ENCODE peak calls at places on chromosomes 5 and 9, in seven cellular contexts. M is transverse colon; S is cardiac muscle cell; G is CD8-positive, alpha-beta T cell; J is upper lobe of right lung; P is OCI-LY7; Z is breast epithelium. O is an unnamed sample.
A peak's percentile ranks its signal among the peaks of the same experiment; 100 is the strongest.

GRCh38 chr5:154087260-154087659 is 48.5 kb downstream of the MFAP3 start:
- DNase-seq in J (no peak), Z (no peak), G (no peak), P (no peak), S (no peak), M (no peak), O (no peak)

GRCh38 chr5:171309526-171310333 is 682 bp downstream of the TLX3 start:
- DNase-seq in M (peak; percentile 14), J (peak; percentile 59), P (no peak), S (no peak), G (no peak), Z (no peak), O (no peak)

GRCh38 chr5:155316310-155316709 is 302.8 kb downstream of the KIF4B start:
- DNase-seq in S (no peak), P (no peak), J (no peak), M (no peak), G (no peak), Z (no peak), O (no peak)

GRCh38 chr5:43649256-43649655 is 46.3 kb downstream of the NNT start:
- DNase-seq in Z (no peak), M (no peak), G (no peak), S (no peak), P (no peak), J (no peak), O (no peak)

GRCh38 chr9:17802249-17802857 is 223.5 kb downstream of the SH3GL2 start:
- DNase-seq in J (no peak), Z (no peak), S (no peak), G (no peak), M (no peak), P (peak; percentile 6), O (no peak)

GRCh38 chr9:18343799-18344198 is 130.2 kb upstream of the ADAMTSL1 start:
- DNase-seq in S (no peak), Z (no peak), G (no peak), M (no peak), P (no peak), J (no peak), O (no peak)

GRCh38 chr5:119339965-119340364 is 15.9 kb upstream of the TNFAIP8 start:
- DNase-seq in Z (no peak), S (no peak), P (peak; percentile 63), J (no peak), M (no peak), G (no peak), O (no peak)

GRCh38 chr9:136840877-136841645 is 1.2 kb upstream of the AJM1 start:
- DNase-seq in P (no peak), M (peak; percentile 81), J (no peak), S (peak; percentile 84), Z (no peak), G (no peak), O (no peak)

GRCh38 chr5:36402512-36402906 is 100.8 kb upstream of the RANBP3L start:
- DNase-seq in J (no peak), Z (no peak), M (no peak), G (no peak), S (no peak), P (no peak), O (no peak)

GRCh38 chr5:107676702-107677101 is 6.0 kb upstream of the EFNA5 start:
- DNase-seq in J (no peak), P (no peak), G (no peak), Z (no peak), M (no peak), S (no peak), O (no peak)

GRCh38 chr5:132557425-132557805 is 638 bp downstream of the RAD50 start:
- DNase-seq in S (peak; percentile 18), J (peak; percentile 68), G (peak; percentile 7), M (peak; percentile 76), Z (no peak), P (peak; percentile 73), O (no peak)

GRCh38 chr5:127028822-127029457 is 1.4 kb downstream of the MARCHF3 start:
- DNase-seq in S (peak; percentile 29), Z (no peak), M (peak; percentile 57), G (no peak), J (no peak), P (peak; percentile 43), O (no peak)

GRCh38 chr9:27870404-27870803 is 297.1 kb upstream of the C9orf72 start:
- DNase-seq in Z (no peak), P (no peak), G (no peak), J (no peak), S (no peak), M (no peak), O (no peak)

GRCh38 chr5:73183491-73183891 is 10.5 kb downstream of the TMEM174 start:
- DNase-seq in G (no peak), M (peak; percentile 79), J (no peak), Z (no peak), P (no peak), S (no peak), O (no peak)

GRCh38 chr5:107242411-107242810 is 428.3 kb downstream of the EFNA5 start:
- DNase-seq in M (no peak), S (no peak), Z (no peak), J (no peak), P (no peak), G (no peak), O (no peak)

GRCh38 chr5:138981131-138981530 is 106.0 kb upstream of the LRRTM2 start:
- DNase-seq in G (no peak), J (no peak), S (no peak), Z (no peak), P (no peak), M (no peak), O (peak; percentile 47)

GRCh38 chr5:97550164-97550563 is 367.1 kb upstream of the RIOK2 start:
- DNase-seq in J (no peak), M (no peak), G (no peak), Z (no peak), P (no peak), S (no peak), O (no peak)

GRCh38 chr9:131843989-131844744 is 104.3 kb upstream of the RAPGEF1 start:
- DNase-seq in G (no peak), P (no peak), S (no peak), J (no peak), M (no peak), Z (no peak), O (no peak)

GRCh38 chr5:132371603-132371994 is 2.1 kb downstream of the SLC22A5 start:
- DNase-seq in Z (no peak), J (peak; percentile 37), S (no peak), G (no peak), P (no peak), M (no peak), O (peak; percentile 44)

GRCh38 chr9:137949260-137949659 is 71.7 kb downstream of the CACNA1B start:
- DNase-seq in S (no peak), G (no peak), P (no peak), Z (no peak), J (no peak), M (no peak), O (no peak)
- H3K4me3 ChIP-seq in S (no peak overlapping the region), G (no peak overlapping the region), P (no peak overlapping the region), Z (no peak overlapping the region), J (no peak overlapping the region), M (no peak overlapping the region), O (no peak overlapping the region)

DNA sequence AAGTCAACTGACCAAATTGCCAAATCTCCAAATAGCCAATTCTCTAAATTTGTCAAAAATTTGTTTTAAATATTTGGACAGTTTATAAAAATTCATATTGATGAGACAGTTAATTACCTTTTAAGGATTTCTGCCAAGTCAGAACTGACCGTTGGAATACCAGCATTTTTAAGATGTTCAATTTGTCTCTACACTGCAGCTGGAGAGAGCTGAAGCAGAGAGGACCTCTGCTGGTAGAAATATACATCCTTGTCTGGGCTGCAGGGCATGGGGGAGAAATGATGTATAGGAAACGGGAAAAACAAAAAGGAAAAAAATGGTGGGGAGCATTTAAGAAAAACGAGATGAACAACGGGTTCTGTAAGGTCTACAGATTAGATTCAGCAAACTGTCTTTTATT is 16.8 kb downstream of the NR6A1 start:
- DNase-seq in G (no peak), P (peak; percentile 25), Z (no peak), M (no peak), J (no peak), S (peak; percentile 34), O (no peak)
- TF ChIP-seq CTCF in G (no peak), P (peak; percentile 83), Z (no peak), M (no peak), J (peak; percentile 15), S (peak; percentile 59), O (peak; percentile 33)

DNA sequence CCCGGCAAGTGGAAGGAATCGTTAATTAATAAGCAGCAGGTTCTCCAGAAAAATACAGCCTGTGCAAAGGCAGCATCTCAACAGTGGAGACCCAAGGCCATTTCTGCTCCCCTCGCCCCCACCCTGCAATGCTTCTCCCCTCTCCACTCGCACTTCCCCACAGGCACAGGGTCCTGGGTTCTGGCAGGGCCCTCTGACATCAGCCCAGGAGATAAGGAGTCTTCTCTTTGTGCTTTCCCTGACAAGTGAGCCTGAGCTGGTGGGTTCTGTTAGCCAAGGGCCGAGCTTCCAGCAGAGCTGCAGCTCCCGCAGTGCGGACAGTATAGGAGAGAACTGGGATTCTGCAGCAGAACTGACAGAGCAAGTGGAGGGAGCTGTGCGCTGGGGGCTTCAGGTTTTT is 257.5 kb downstream of the NSG2 start:
- DNase-seq in P (no peak), S (peak; percentile 42), Z (no peak), M (no peak), G (no peak), J (no peak), O (peak; percentile 43)
- H3K27ac ChIP-seq in P (no peak overlapping the region), S (no peak overlapping the region), Z (no peak overlapping the region), M (no peak overlapping the region), G (no peak overlapping the region), J (no peak overlapping the region), O (no peak overlapping the region)

GRCh38 chr5:51380603-51381207 is 2.5 kb upstream of the ISL1 start:
- DNase-seq in S (peak; percentile 67), P (peak; percentile 32), G (no peak), Z (no peak), J (no peak), M (no peak), O (no peak)

GRCh38 chr5:51382759-51383493 is at the start of gene ISL1:
- DNase-seq in Z (no peak), M (peak; percentile 63), P (no peak), G (no peak), J (peak; percentile 74), S (peak; percentile 96), O (no peak)

GRCh38 chr5:51382508-51382758 is 815 bp upstream of the ISL1 start:
- DNase-seq in G (no peak), P (no peak), M (no peak), S (peak; percentile 49), Z (no peak), J (no peak), O (no peak)

GRCh38 chr5:51383494-51384081 is 340 bp downstream of the ISL1 start:
- DNase-seq in G (no peak), P (no peak), S (peak; percentile 42), Z (no peak), J (no peak), M (no peak), O (no peak)

DNA sequence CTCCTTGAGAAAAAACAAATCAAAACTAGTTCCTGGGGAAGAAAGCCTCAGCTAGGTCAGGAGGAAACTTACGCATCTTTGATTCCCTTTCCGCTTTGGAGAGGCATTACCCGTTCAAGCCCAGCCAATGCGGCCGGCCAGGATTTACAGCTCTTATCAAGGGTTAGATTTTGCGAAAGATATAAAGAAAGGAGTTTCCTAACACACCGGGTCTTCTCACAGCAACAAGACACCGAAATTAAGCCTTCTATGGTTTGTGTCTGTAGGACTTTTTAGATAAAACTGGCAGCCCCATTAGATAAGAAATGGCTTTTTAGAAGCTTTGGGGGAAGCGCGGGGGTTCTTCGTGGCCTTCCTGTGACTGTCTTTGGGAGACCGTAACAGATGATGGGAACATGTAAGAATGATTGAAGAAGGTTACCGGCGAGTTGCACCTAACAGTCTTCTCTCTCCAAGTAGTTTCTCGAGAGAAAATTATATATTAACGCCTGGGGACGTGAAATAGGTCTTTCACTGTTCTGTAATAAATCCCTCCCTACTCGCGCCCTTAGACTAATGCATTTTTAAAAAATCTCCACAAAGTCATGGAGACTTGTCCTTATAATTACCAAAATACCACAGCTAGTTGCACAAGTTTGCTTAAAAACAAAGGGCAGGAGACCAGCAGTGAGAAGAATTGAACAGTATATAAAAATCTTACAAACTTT is 1.3 kb upstream of the ISL1 start:
- DNase-seq in J (no peak), G (no peak), Z (no peak), P (no peak), S (peak; percentile 13), M (no peak), O (no peak)
- H3K4me3 ChIP-seq in J (no peak overlapping the region), G (no peak overlapping the region), Z (peak overlapping the region; percentile 3), P (no peak overlapping the region), S (peak overlapping the region; percentile 81), M (peak overlapping the region; percentile 46), O (no peak overlapping the region)